ENCODE peak calls at places on chromosomes 2 and 18, in nine cellular contexts. S is H1, Q is PC-9, F is fibroblast of lung, W is MM.1S, J is hepatocyte, P is mammary epithelial cell, C is PC-3, Z is HCT116. G is an unnamed sample.
A peak's percentile ranks its signal among the peaks of the same experiment; 100 is the strongest.

GRCh38 chr2:168874368-168875005 is 15.7 kb downstream of the SPC25 start:
- DNase-seq in J (no peak), Q (no peak), S (no peak), Z (no peak), F (no peak), W (no peak), C (no peak), P (no peak), G (no peak)

GRCh38 chr2:52844701-52845423 is 922.7 kb upstream of the CHAC2 start:
- DNase-seq in Q (no peak), Z (no peak), J (no peak), C (no peak), W (no peak), S (no peak), F (peak; percentile 51), P (no peak), G (no peak)

GRCh38 chr2:227450921-227451654 is 20.9 kb upstream of the AGFG1 start:
- DNase-seq in Q (no peak), S (no peak), J (peak; percentile 70), F (no peak), C (no peak), W (no peak), P (no peak), Z (no peak), G (no peak)

GRCh38 chr2:45119038-45119437 is 109.8 kb upstream of the SIX2 start:
- DNase-seq in J (peak; percentile 34), W (no peak), Q (peak; percentile 98), S (no peak), C (peak; percentile 80), Z (no peak), F (peak; percentile 79), P (peak; percentile 81), G (no peak)

GRCh38 chr2:231687133-231687852 is 21.0 kb upstream of the PTMA start:
- DNase-seq in C (peak; percentile 31), J (peak; percentile 67), P (no peak), Z (no peak), Q (no peak), F (peak; percentile 23), W (peak; percentile 40), S (peak; percentile 93), G (peak; percentile 44)

GRCh38 chr18:34840416-34840815 is 130.3 kb downstream of the DTNA start:
- DNase-seq in W (no peak), F (peak; percentile 17), C (no peak), J (no peak), P (no peak), Z (no peak), Q (no peak), S (no peak), G (no peak)

GRCh38 chr2:36507408-36507812 is 90.6 kb downstream of the FEZ2 start:
- DNase-seq in J (peak; percentile 66), Q (no peak), C (peak; percentile 78), Z (peak; percentile 27), S (no peak), P (peak; percentile 35), F (peak; percentile 57), W (peak; percentile 41), G (peak; percentile 84)

GRCh38 chr2:134261398-134262131 is 7.7 kb downstream of the MGAT5 start:
- DNase-seq in P (no peak), Q (no peak), S (no peak), W (no peak), C (no peak), J (no peak), Z (no peak), F (no peak), G (no peak)

GRCh38 chr2:75561566-75562512 is 1.1 kb upstream of the EVA1A start:
- DNase-seq in Z (no peak), J (peak; percentile 20), C (peak; percentile 26), S (no peak), F (peak; percentile 68), P (peak; percentile 51), W (no peak), Q (peak; percentile 66), G (no peak)

DNA sequence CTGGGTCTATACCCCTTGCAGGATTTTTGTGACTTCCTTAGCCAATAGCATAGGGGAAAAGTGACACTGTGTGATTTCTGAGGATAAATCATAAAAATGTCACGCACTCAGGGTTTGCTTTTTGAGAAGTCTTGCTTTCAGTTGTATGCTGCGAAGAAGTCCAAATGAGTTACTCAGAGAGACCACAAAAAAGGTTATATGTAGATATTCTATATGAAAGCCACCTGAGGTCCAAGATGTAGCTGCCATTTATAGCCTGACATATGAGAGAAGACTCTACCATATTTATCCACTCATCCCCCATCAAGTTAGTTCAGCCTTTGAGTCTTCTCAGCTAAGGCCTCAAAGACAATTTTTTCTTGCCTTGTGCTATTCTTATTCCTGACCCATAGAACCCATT is 488.3 kb upstream of the MAP2 start:
- DNase-seq in J (no peak), S (no peak), C (no peak), W (peak; percentile 50), F (no peak), Z (no peak), Q (no peak), P (no peak), G (no peak)
- H3K4me1 ChIP-seq in J (no peaks in the 10 kb centered on the region), S (no peaks in the 10 kb centered on the region), C (no peaks in the 10 kb centered on the region), W (peaks cover 47% of the 10 kb centered on the region), F (no peaks in the 10 kb centered on the region), Z (no peaks in the 10 kb centered on the region), Q (no peaks in the 10 kb centered on the region), P (no peaks in the 10 kb centered on the region), G (no peaks in the 10 kb centered on the region)

DNA sequence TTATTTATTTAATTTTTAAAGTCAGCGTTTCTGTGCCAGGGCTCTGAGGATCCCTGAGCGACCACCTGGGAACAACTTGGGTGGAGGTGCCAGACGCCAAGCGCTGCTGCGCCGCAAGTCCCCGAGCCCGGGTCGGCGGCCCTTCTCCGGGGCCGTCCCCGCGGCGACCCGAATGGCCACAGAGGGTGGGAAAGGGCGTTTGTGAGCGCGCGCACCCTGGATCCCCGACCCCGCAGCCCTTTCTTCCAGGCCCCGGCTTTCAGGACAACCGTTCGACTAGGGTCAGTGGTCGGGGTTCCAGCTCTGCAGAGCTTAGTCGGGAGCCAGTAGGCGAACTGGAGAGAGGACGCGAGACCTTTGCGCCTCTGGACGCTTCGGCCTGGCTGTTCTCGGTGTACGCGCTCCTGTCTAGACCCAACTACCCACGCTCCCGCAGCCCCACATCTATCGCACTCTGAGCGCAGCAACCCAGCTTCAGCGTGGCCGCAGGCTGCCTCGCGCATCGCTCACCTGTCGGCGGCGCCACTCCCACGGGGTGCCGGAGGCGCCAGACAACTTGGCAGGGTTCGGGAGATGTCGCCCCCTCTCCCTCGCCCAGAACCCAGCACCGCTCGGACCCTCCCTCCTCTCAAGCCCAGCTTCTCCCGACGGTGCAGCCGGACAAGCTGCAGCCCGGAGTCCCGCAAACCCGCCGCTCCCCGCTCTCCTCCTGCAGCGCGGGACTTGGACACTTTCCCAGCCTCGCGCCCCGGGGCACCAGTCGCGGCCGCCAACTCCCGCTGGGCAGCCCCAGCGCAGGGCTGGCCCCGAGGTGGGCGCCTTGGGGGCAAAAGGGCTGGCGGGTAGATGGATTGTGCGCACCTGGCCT is 785 bp downstream of the LYPD1 start:
- DNase-seq in J (peak; percentile 52), C (peak; percentile 46), W (no peak), P (peak; percentile 28), Q (no peak), S (peak; percentile 74), Z (no peak), F (peak; percentile 43), G (peak; percentile 24)
- TF ChIP-seq EZH2 in J (peak; percentile 66), C (no peak), W (no peak), P (peak; percentile 81), Q (no peak), S (peak; percentile 26), Z (no peak), F (peak; percentile 26), G (no peak)

DNA sequence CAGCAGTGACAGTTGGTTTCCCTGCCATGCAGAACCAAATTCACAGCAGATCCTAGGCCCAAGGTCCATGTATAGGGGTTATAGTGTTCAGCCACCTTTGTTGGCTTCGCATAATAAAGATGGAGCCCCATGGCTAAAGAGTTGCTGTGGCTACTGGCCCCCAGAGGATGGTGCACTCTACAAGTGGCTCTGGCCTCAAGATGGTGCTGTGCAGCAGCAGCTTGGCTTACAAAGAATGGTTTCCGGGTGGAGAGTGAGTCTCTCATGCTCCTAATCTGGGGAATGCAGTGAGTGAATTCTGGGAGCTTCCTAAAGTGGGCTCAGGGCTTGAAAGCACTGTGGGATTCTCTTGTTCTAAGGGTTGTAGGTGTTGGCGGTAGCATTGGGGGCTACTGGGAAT is 1199.7 kb downstream of the CNTNAP5 start:
- DNase-seq in Q (no peak), F (no peak), P (no peak), Z (no peak), C (no peak), J (no peak), W (no peak), S (no peak), G (no peak)
- TF ChIP-seq CTCF in Q (no peak), F (no peak), P (no peak), Z (no peak), C (no peak), J (peak; percentile 9), W (no peak), S (peak; percentile 63), G (no peak)

GRCh38 chr2:159152119-159152778 is 134.3 kb downstream of the WDSUB1 start:
- DNase-seq in Q (no peak), P (no peak), C (no peak), W (no peak), S (no peak), Z (no peak), J (no peak), F (peak; percentile 80), G (no peak)

GRCh38 chr2:159153063-159153462 is 133.4 kb downstream of the WDSUB1 start:
- DNase-seq in S (no peak), Q (no peak), C (no peak), F (no peak), J (no peak), P (no peak), W (no peak), Z (no peak), G (no peak)

GRCh38 chr2:159149786-159150185 is 136.7 kb downstream of the WDSUB1 start:
- DNase-seq in P (no peak), F (no peak), Q (no peak), S (no peak), J (no peak), W (no peak), Z (no peak), C (no peak), G (no peak)

GRCh38 chr2:159150208-159150607 is 136.3 kb downstream of the WDSUB1 start:
- DNase-seq in S (no peak), C (no peak), W (no peak), Q (no peak), Z (no peak), P (no peak), J (no peak), F (peak; percentile 42), G (no peak)

DNA sequence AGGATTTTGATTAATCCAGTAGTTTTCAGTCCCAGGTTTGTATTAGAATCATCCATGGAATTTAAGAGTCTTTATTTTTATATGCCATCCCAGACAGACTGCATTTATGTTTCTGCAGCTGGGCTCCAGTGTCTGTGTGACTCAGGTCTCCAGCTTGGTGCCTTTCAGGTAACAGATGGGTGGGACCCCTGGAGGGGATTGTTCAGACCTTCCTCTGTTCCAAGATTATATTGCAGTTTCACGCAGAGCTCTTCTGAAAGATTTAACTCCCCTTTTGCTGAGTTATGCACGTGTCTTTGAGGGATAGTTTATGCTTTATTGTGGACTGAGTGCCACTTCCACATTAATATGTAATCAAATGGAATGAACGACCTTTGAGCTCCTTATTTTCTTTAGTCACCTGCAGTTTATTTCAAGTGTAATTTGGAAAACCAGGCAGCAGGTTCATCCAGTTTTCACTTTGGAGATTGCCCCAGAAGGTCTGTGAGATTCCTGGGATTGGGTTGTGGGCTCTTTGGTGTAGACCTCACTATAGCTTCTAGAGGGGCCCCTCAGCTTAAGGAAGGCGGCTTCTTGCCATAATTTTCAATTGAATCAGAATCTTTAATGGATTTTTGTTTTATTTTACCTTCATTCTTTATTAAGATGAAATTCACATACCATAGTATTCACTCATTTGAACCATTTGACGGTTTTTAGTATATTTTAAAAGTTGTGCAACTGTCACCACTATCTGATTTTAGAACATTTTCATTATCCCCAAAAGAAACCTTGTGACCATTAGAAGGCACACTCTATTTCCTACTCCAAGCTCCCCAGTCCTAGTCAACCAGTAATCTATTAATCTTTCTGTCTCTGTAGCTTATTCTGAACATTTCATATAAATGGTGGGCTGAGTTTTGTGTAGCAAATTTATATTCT is 135.0 kb downstream of the WDSUB1 start:
- DNase-seq in F (no peak), S (no peak), Z (no peak), W (no peak), C (no peak), Q (peak; percentile 59), P (no peak), J (no peak), G (no peak)
- H3K4me1 ChIP-seq in F (peaks cover 2% of the 10 kb centered on the region), S (peaks cover 2% of the 10 kb centered on the region), Z (peaks cover 54% of the 10 kb centered on the region), W (no peaks in the 10 kb centered on the region), C (peaks cover 35% of the 10 kb centered on the region), Q (peaks cover 75% of the 10 kb centered on the region), P (peaks cover 45% of the 10 kb centered on the region), J (peaks cover 45% of the 10 kb centered on the region), G (peaks cover 3% of the 10 kb centered on the region)

G was measured in A673.